ENCODE peak calls at places on chromosomes 7 and 10, in nine cellular contexts. G, W, I, Y, D, K, X, F and N are unnamed samples.

GRCh38 chr7:46007194-46007593 is 86.1 kb upstream of the IGFBP3 start:
- DNase-seq in Y (no peak), I (no peak), X (no peak), K (no peak), G (no peak), F (no peak), D (no peak), W (no peak), N (no peak)

GRCh38 chr7:152851881-152852417 is 92.4 kb downstream of the ACTR3B start:
- DNase-seq in I (no peak), X (no peak), W (no peak), Y (no peak), F (no peak), G (no peak), K (no peak), D (no peak), N (no peak)

GRCh38 chr7:117645456-117646181 is 165.8 kb downstream of the CFTR start:
- DNase-seq in I (peak; percentile 76), K (no peak), D (no peak), G (no peak), X (peak; percentile 80), W (no peak), Y (no peak), F (no peak), N (no peak)

GRCh38 chr10:125553091-125553490 is 129.9 kb downstream of the TEX36 start:
- DNase-seq in K (no peak), D (no peak), G (no peak), I (no peak), Y (no peak), F (no peak), W (no peak), X (no peak), N (no peak)

GRCh38 chr10:108556176-108556575 is 1367.1 kb downstream of the XPNPEP1 start:
- DNase-seq in W (no peak), K (no peak), Y (no peak), F (no peak), I (peak; percentile 2), D (no peak), G (no peak), X (peak; percentile 47), N (no peak)

GRCh38 chr10:65805993-65806392 is 1119.8 kb upstream of the LRRTM3 start:
- DNase-seq in G (no peak), D (no peak), I (peak; percentile 1), K (no peak), Y (no peak), F (no peak), X (no peak), W (no peak), N (no peak)

GRCh38 chr10:48523820-48524758 is 80.8 kb downstream of the ARHGAP22 start:
- DNase-seq in W (peak; percentile 95), Y (peak; percentile 27), D (no peak), X (peak; percentile 21), G (no peak), I (peak; percentile 33), K (no peak), F (peak; percentile 73), N (no peak)

GRCh38 chr7:31495653-31496052 is 18.2 kb upstream of the ITPRID1 start:
- DNase-seq in X (no peak), I (no peak), D (no peak), Y (no peak), F (no peak), G (no peak), W (no peak), K (no peak), N (no peak)

GRCh38 chr10:75451927-75452326 is 20.5 kb downstream of the LRMDA start:
- DNase-seq in K (no peak), W (no peak), F (no peak), I (no peak), X (no peak), D (no peak), G (no peak), Y (no peak), N (no peak)

GRCh38 chr10:86730227-86730626 is 26.2 kb upstream of the BMPR1A start:
- DNase-seq in W (peak; percentile 58), G (no peak), X (peak; percentile 57), Y (peak; percentile 79), I (peak; percentile 59), D (no peak), F (no peak), K (no peak), N (no peak)

GRCh38 chr7:54091322-54091721 is 450.9 kb upstream of the VSTM2A start:
- DNase-seq in F (no peak), I (no peak), Y (no peak), X (no peak), W (no peak), K (no peak), G (no peak), D (no peak), N (no peak)

GRCh38 chr7:91789558-91789957 is 90.9 kb downstream of the MTERF1 start:
- DNase-seq in D (no peak), X (no peak), F (no peak), G (peak; percentile 34), W (no peak), K (no peak), I (peak; percentile 49), Y (no peak), N (no peak)

GRCh38 chr7:64997927-64998391 is 7.1 kb upstream of the ZNF117 start:
- DNase-seq in G (peak; percentile 38), W (no peak), I (peak; percentile 72), X (no peak), F (peak; percentile 13), D (no peak), Y (no peak), K (peak; percentile 16), N (no peak)

GRCh38 chr7:72438491-72438890 is 26.4 kb upstream of the CALN1 start:
- DNase-seq in X (no peak), Y (peak; percentile 15), K (no peak), G (no peak), F (no peak), D (no peak), W (no peak), I (no peak), N (no peak)

GRCh38 chr7:108455833-108456677 is at the start of gene NRCAM:
- DNase-seq in Y (no peak), G (no peak), I (peak; percentile 87), X (peak; percentile 84), D (peak; percentile 44), W (peak; percentile 99), K (peak; percentile 32), F (peak; percentile 94), N (peak; percentile 51)
- TF ChIP-seq CTCF in Y (no peak), G (no peak), I (no peak), X (no peak), D (no peak), W (no peak), K (no peak), F (no peak), N (no peak)

DNA sequence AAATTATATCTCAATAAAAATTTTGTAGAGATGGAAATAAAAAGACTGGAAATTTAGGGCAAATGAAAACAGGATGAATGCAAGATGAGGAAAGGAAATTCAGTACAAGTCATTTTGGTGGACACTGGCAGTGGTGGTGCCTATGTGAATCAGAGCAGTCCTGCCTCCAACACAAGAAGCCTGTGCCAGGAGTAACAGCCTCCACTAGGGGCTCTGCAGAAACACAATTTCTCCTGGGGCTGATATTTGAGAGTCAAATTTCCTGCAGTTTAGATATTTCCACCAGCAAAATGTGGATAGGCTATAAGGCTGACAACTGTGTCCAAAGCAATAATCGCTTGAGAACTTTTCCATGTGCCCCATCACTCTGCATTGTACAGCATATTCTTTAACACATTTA is 4.7 kb upstream of the PLXDC2 start:
- DNase-seq in K (no peak), F (peak; percentile 24), X (peak; percentile 50), Y (peak; percentile 83), D (no peak), G (no peak), I (peak; percentile 70), W (peak; percentile 37), N (no peak)
- TF ChIP-seq CTCF in K (peak; percentile 40), F (no peak), X (peak; percentile 70), Y (peak; percentile 70), D (peak; percentile 13), G (peak; percentile 57), I (peak; percentile 85), W (peak; percentile 61), N (peak; percentile 49)

GRCh38 chr10:19749185-19749729 is 67.0 kb upstream of the PLXDC2 start:
- DNase-seq in I (peak; percentile 79), Y (no peak), F (no peak), W (no peak), K (no peak), G (peak; percentile 3), X (peak; percentile 46), D (no peak), N (no peak)
- TF ChIP-seq CTCF in I (no peak), Y (no peak), F (no peak), W (no peak), K (no peak), G (no peak), X (no peak), D (no peak), N (no peak)

GRCh38 chr7:1918881-1919525 is 248.9 kb downstream of the ELFN1 start:
- DNase-seq in I (no peak), W (no peak), G (no peak), D (no peak), Y (no peak), K (no peak), X (no peak), F (no peak), N (peak; percentile 31)

GRCh38 chr7:1916621-1916970 is 246.5 kb downstream of the ELFN1 start:
- DNase-seq in K (no peak), D (no peak), I (no peak), Y (no peak), X (no peak), F (no peak), G (no peak), W (no peak), N (peak; percentile 43)

GRCh38 chr7:1915956-1916620 is 246.0 kb downstream of the ELFN1 start:
- DNase-seq in X (no peak), D (peak; percentile 77), F (no peak), G (no peak), I (no peak), Y (no peak), W (no peak), K (no peak), N (peak; percentile 81)

GRCh38 chr7:1918063-1918645 is 248.1 kb downstream of the ELFN1 start:
- DNase-seq in K (no peak), F (no peak), G (no peak), I (no peak), Y (no peak), D (no peak), X (no peak), W (no peak), N (peak; percentile 41)

DNA sequence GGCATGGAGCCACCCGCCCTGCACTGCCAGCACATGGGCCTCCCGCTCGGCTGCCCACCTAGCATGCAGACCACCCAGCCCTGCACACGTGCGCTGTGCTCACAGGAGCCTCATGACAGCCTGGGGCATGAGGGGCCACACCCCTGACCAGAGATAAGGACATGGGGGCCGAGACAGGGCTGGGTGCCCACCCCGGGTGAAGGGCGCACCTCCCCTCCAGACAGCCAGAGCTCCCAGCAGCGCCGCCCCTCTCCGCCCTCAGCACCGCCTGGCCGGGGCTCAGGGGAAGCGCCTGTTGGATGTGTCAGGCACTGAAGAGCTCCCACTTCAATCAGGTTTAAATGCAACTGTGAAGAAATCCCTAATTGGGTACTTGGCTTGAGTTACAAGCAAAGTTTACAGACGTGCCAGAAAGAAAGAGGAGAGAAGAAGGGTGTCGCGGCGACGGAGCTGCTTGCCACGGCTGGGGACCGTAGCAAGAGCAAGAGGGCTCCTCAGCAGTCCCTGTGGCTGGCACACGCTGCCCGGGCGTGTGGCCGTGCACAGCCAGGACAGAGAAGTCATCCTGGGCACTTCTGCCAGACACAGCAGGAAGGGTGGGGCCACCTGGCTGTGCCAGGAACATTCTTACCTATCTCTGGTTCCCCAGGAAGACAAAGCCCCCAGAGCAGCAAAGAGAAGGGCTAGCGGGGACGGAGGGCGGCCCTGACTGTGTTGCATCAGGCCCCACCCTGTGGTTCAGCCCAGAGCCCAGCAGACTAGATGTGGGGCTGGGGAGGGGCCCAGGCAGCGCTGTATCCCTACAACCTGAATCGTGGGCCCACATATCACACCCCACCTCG is 247.4 kb downstream of the ELFN1 start:
- DNase-seq in G (no peak), Y (no peak), I (peak; percentile 46), X (peak; percentile 25), K (no peak), D (no peak), F (no peak), W (no peak), N (peak; percentile 43)
- TF ChIP-seq CTCF in G (no peak), Y (no peak), I (no peak), X (no peak), K (no peak), D (no peak), F (no peak), W (no peak), N (no peak)